ENCODE peak calls at places on chromosomes 5 and 9, in seven cellular contexts. D, V, S, G, F, I and B are unnamed samples.

GRCh38 chr5:34751807-34752736 is 86.9 kb upstream of the TTC23L start:
- DNase-seq in D (no peak), V (peak; percentile 44), S (no peak), G (no peak), F (no peak), I (no peak), B (no peak)

GRCh38 chr9:94593459-94594345 is at the start of gene FBP2:
- DNase-seq in D (peak; percentile 64), V (no peak), S (no peak), G (no peak), F (no peak), I (no peak), B (no peak)

GRCh38 chr9:131178382-131178781 is 53.0 kb downstream of the NUP214 start:
- DNase-seq in D (no peak), V (peak; percentile 87), S (peak; percentile 43), G (peak; percentile 88), F (peak; percentile 54), I (peak; percentile 54), B (no peak)

GRCh38 chr5:148539851-148540250 is 114.5 kb downstream of the HTR4 start:
- DNase-seq in D (no peak), V (no peak), S (no peak), G (no peak), F (no peak), I (no peak), B (no peak)

GRCh38 chr9:6014668-6015270 is 655 bp downstream of the RANBP6 start:
- DNase-seq in D (no peak), V (no peak), S (no peak), G (peak; percentile 37), F (no peak), I (peak; percentile 66), B (no peak)

GRCh38 chr5:140821375-140822280 is at the start of gene PCDHA5:
- DNase-seq in D (no peak), V (peak; percentile 43), S (no peak), G (peak; percentile 69), F (no peak), I (peak; percentile 47), B (no peak)

GRCh38 chr9:86918556-86918955 is 28.8 kb downstream of the GAS1 start:
- DNase-seq in D (no peak), V (no peak), S (no peak), G (no peak), F (no peak), I (no peak), B (no peak)

GRCh38 chr5:126645132-126645531 is 44.4 kb downstream of the PHAX start:
- DNase-seq in D (no peak), V (no peak), S (no peak), G (no peak), F (no peak), I (peak; percentile 5), B (no peak)

GRCh38 chr5:173884402-173885053 is 3.6 kb upstream of the CPEB4 start:
- DNase-seq in D (no peak), V (no peak), S (no peak), G (no peak), F (no peak), I (no peak), B (no peak)

GRCh38 chr9:16598316-16598715 is 272.2 kb downstream of the BNC2 start:
- DNase-seq in D (no peak), V (no peak), S (no peak), G (no peak), F (no peak), I (no peak), B (no peak)

GRCh38 chr5:150778517-150779396 is at the start of gene SMIM3:
- DNase-seq in D (peak; percentile 94), V (peak; percentile 92), S (no peak), G (peak; percentile 58), F (peak; percentile 42), I (peak; percentile 77), B (peak; percentile 94)

GRCh38 chr5:170483701-170484458 is 19.9 kb upstream of the KCNIP1 start:
- DNase-seq in D (peak; percentile 49), V (no peak), S (no peak), G (peak; percentile 25), F (no peak), I (peak; percentile 73), B (peak; percentile 67)

GRCh38 chr9:942805-943580 is 33.5 kb upstream of the DMRT3 start:
- DNase-seq in D (no peak), V (peak; percentile 52), S (no peak), G (no peak), F (no peak), I (no peak), B (no peak)

GRCh38 chr9:115921301-115921700 is 232.3 kb upstream of the PAPPA start:
- DNase-seq in D (no peak), V (no peak), S (no peak), G (no peak), F (no peak), I (no peak), B (no peak)

GRCh38 chr5:31355337-31355736 is 161.9 kb downstream of the CDH6 start:
- DNase-seq in D (no peak), V (no peak), S (no peak), G (no peak), F (no peak), I (no peak), B (no peak)

GRCh38 chr9:71647094-71647591 is 121.2 kb downstream of the CEMIP2 start:
- DNase-seq in D (no peak), V (peak; percentile 12), S (no peak), G (no peak), F (no peak), I (peak; percentile 59), B (no peak)

GRCh38 chr5:130912088-130912487 is 253.0 kb downstream of the HINT1 start:
- DNase-seq in D (no peak), V (peak; percentile 28), S (no peak), G (no peak), F (no peak), I (no peak), B (no peak)

GRCh38 chr9:76419782-76420380 is 25.7 kb upstream of the RFK start:
- DNase-seq in D (no peak), V (peak; percentile 72), S (no peak), G (peak; percentile 43), F (no peak), I (peak; percentile 34), B (no peak)

GRCh38 chr5:169223595-169223953 is 77.4 kb downstream of the SLIT3 start:
- DNase-seq in D (no peak), V (no peak), S (no peak), G (no peak), F (no peak), I (no peak), B (no peak)

GRCh38 chr5:14900661-14901461 is 29.3 kb upstream of the ANKH start:
- DNase-seq in D (no peak), V (no peak), S (no peak), G (no peak), F (no peak), I (no peak), B (no peak)

GRCh38 chr5:6482735-6483134 is 34.1 kb downstream of the UBE2QL1 start:
- DNase-seq in D (no peak), V (no peak), S (no peak), G (no peak), F (no peak), I (no peak), B (no peak)

GRCh38 chr5:170861855-170862766 is at the start of gene RANBP17:
- DNase-seq in D (no peak), V (peak; percentile 93), S (peak; percentile 70), G (peak; percentile 71), F (no peak), I (peak; percentile 76), B (no peak)

GRCh38 chr5:74991522-74991921 is 60.8 kb downstream of the GCNT4 start:
- DNase-seq in D (no peak), V (no peak), S (no peak), G (no peak), F (no peak), I (no peak), B (no peak)

GRCh38 chr9:97502222-97502983 is 937 bp downstream of the TMOD1 start:
- DNase-seq in D (no peak), V (peak; percentile 67), S (no peak), G (no peak), F (no peak), I (no peak), B (no peak)

GRCh38 chr5:115857621-115858349 is 16.1 kb downstream of the AP3S1 start:
- DNase-seq in D (no peak), V (no peak), S (no peak), G (no peak), F (no peak), I (no peak), B (no peak)

GRCh38 chr9:2234371-2234893 is 219.3 kb downstream of the SMARCA2 start:
- DNase-seq in D (no peak), V (no peak), S (no peak), G (no peak), F (no peak), I (no peak), B (no peak)

GRCh38 chr5:58187473-58188286 is 272.2 kb downstream of the PLK2 start:
- DNase-seq in D (no peak), V (no peak), S (no peak), G (no peak), F (no peak), I (peak; percentile 19), B (no peak)

GRCh38 chr9:79639354-79639753 is 67.6 kb downstream of the TLE4 start:
- DNase-seq in D (no peak), V (no peak), S (no peak), G (no peak), F (no peak), I (no peak), B (no peak)

GRCh38 chr5:65128226-65128625 is 353.5 kb downstream of the ADAMTS6 start:
- DNase-seq in D (no peak), V (peak; percentile 41), S (no peak), G (no peak), F (no peak), I (no peak), B (no peak)

GRCh38 chr9:36268007-36268427 is 9.8 kb upstream of the GNE start:
- DNase-seq in D (no peak), V (no peak), S (no peak), G (no peak), F (no peak), I (no peak), B (no peak)

GRCh38 chr5:91556-92263 is at the start of gene PLEKHG4B:
- DNase-seq in D (peak; percentile 62), V (peak; percentile 95), S (no peak), G (peak; percentile 35), F (no peak), I (peak; percentile 55), B (peak; percentile 72)